ENCODE peak calls at places on chromosomes 16 and 17, in five cellular contexts. Q, P, S, K and N are unnamed samples.

GRCh38 chr16:66057056-66057455 is 309.4 kb upstream of the CDH5 start:
- DNase-seq in S (no peak), Q (no peak), K (peak), P (no peak), N (no peak)

GRCh38 chr16:70470927-70471341 is 16.5 kb downstream of the FCSK start:
- DNase-seq in Q (peak), K (no peak), P (no peak), S (no peak), N (no peak)

GRCh38 chr16:3038256-3038655 is 1.5 kb upstream of the BICDL2 start:
- DNase-seq in P (peak), K (no peak), Q (no peak), S (peak), N (no peak)

GRCh38 chr16:25210758-25211157 is 6.0 kb upstream of the AQP8 start:
- DNase-seq in Q (no peak), K (no peak), S (no peak), P (no peak), N (no peak)

GRCh38 chr17:40517981-40518380 is 16.6 kb upstream of the TNS4 start:
- DNase-seq in K (no peak), Q (no peak), P (no peak), S (no peak), N (no peak)

GRCh38 chr17:7558544-7559306 is at the start of gene TNFSF13:
- DNase-seq in S (no peak), K (no peak), P (peak), Q (no peak), N (no peak)

GRCh38 chr17:50534222-50534978 is 1.9 kb downstream of the EPN3 start:
- DNase-seq in S (no peak), P (no peak), Q (no peak), K (no peak), N (no peak)

GRCh38 chr17:40174528-40174927 is 2.7 kb upstream of the RAPGEFL1 start:
- DNase-seq in P (no peak), K (no peak), S (no peak), Q (no peak), N (no peak)

GRCh38 chr16:52547001-52547833 is at the start of gene TOX3:
- DNase-seq in P (no peak), K (no peak), S (peak), Q (peak), N (no peak)

GRCh38 chr16:64629622-64630021 is 492.2 kb downstream of the CDH11 start:
- DNase-seq in K (no peak), Q (no peak), S (no peak), P (no peak), N (no peak)

GRCh38 chr17:17119533-17119932 is 77.3 kb downstream of the MPRIP start:
- DNase-seq in K (peak), Q (no peak), P (no peak), S (no peak), N (no peak)

GRCh38 chr16:80583466-80583865 is 42.7 kb downstream of the DYNLRB2 start:
- DNase-seq in Q (no peak), S (no peak), P (no peak), K (no peak), N (no peak)

GRCh38 chr16:4481526-4481925 is 5.3 kb downstream of the HMOX2 start:
- DNase-seq in K (no peak), S (no peak), Q (no peak), P (no peak), N (no peak)

GRCh38 chr17:73719588-73720071 is 75.4 kb upstream of the SDK2 start:
- DNase-seq in Q (peak), S (no peak), P (no peak), K (no peak), N (no peak)

GRCh38 chr16:5487728-5488127 is 390.1 kb upstream of the EEF2KMT start:
- DNase-seq in Q (no peak), S (no peak), P (no peak), K (no peak), N (no peak)

GRCh38 chr16:1430759-1431496 is at the start of gene PERCC1:
- DNase-seq in S (peak), Q (peak), K (no peak), P (no peak), N (no peak)

GRCh38 chr17:54405826-54406225 is 494.8 kb upstream of the TOM1L1 start:
- DNase-seq in K (no peak), S (no peak), Q (no peak), P (no peak), N (no peak)

GRCh38 chr16:57878586-57878985 is 76.3 kb upstream of the KIFC3 start:
- DNase-seq in K (no peak), P (no peak), S (no peak), Q (no peak), N (no peak)

GRCh38 chr16:9225527-9226316 is 134.3 kb downstream of the HAPSTR1 start:
- DNase-seq in S (no peak), P (no peak), Q (no peak), K (no peak), N (no peak)

GRCh38 chr16:2142942-2143868 is 5.2 kb upstream of the RAB26 start:
- DNase-seq in P (no peak), S (no peak), Q (no peak), K (no peak), N (no peak)

GRCh38 chr17:16872351-16872751 is 99.6 kb downstream of the TNFRSF13B start:
- DNase-seq in S (no peak), Q (no peak), K (no peak), P (no peak), N (no peak)

GRCh38 chr16:11066231-11066870 is 122.0 kb downstream of the CLEC16A start:
- DNase-seq in Q (no peak), P (no peak), K (no peak), S (no peak), N (no peak)

GRCh38 chr16:57532251-57532625 is 4.1 kb downstream of the CCDC102A start:
- DNase-seq in K (no peak), S (peak), Q (no peak), P (no peak), N (no peak)

GRCh38 chr16:80092686-80093085 is 448.1 kb upstream of the DYNLRB2 start:
- DNase-seq in P (no peak), Q (no peak), K (no peak), S (no peak), N (no peak)

GRCh38 chr17:35745749-35746320 is 7.2 kb downstream of the GAS2L2 start:
- DNase-seq in S (no peak), P (no peak), K (no peak), Q (no peak), N (no peak)

GRCh38 chr17:61250335-61250890 is 149.2 kb upstream of the TBX2 start:
- DNase-seq in K (no peak), S (no peak), Q (no peak), P (no peak), N (no peak)

GRCh38 chr17:72811976-72812687 is 280.4 kb downstream of the SLC39A11 start:
- DNase-seq in K (no peak), S (no peak), Q (no peak), P (no peak), N (no peak)

GRCh38 chr17:36755586-36755985 is 154.2 kb downstream of the MRM1 start:
- DNase-seq in Q (peak), K (no peak), P (peak), S (no peak), N (no peak)

GRCh38 chr16:1744338-1744840 is 27.0 kb downstream of the NME3 start:
- DNase-seq in K (no peak), P (no peak), Q (no peak), S (no peak), N (no peak)

GRCh38 chr16:69131749-69132423 is 502 bp downstream of the CHTF8 start:
- DNase-seq in Q (peak), P (peak), K (peak), S (peak), N (no peak)

GRCh38 chr17:83189013-83189672 is 109.7 kb downstream of the METRNL start:
- DNase-seq in Q (no peak), K (no peak), P (peak), S (no peak), N (no peak)

GRCh38 chr16:13186813-13187212 is 285.4 kb downstream of the SHISA9 start:
- DNase-seq in P (no peak), S (no peak), K (no peak), Q (no peak), N (no peak)

GRCh38 chr16:13036600-13036999 is 135.2 kb downstream of the SHISA9 start:
- DNase-seq in Q (no peak), P (no peak), S (no peak), K (no peak), N (peak)

GRCh38 chr17:56314026-56314425 is 160.8 kb downstream of the ANKFN1 start:
- DNase-seq in S (no peak), P (no peak), Q (no peak), K (no peak), N (no peak)

GRCh38 chr17:82433560-82434215 is 15.3 kb upstream of the OGFOD3 start:
- DNase-seq in S (peak), K (no peak), P (no peak), Q (no peak), N (no peak)

GRCh38 chr16:89864421-89864820 is 9.0 kb upstream of the TCF25 start:
- DNase-seq in K (no peak), S (no peak), Q (no peak), P (no peak), N (no peak)

GRCh38 chr16:84450176-84450865 is 54.1 kb downstream of the MEAK7 start:
- DNase-seq in P (no peak), Q (no peak), K (no peak), S (no peak), N (no peak)